ENCODE peak calls at places on chromosome 7, in nine cellular contexts. One of them, this sample, is unnamed.

GRCh38 chr7:121027761-121028681 is 39.5 kb downstream of the CPED1 start:
- DNase-seq in MM.1S: no peak
- DNase-seq in stomach: no peak
- DNase-seq in Panc1: no peak
- DNase-seq in CD14-positive monocyte: no peak
- DNase-seq in lower leg skin: no peak
- DNase-seq in K562: no peak
- DNase-seq in psoas muscle: no peak
- DNase-seq in lower lobe of right lung: no peak
- DNase-seq in this sample: no peak

GRCh38 chr7:22572292-22572691 is 72.3 kb upstream of the STEAP1B start:
- DNase-seq in MM.1S: no peak
- DNase-seq in stomach: no peak
- DNase-seq in Panc1: no peak
- DNase-seq in CD14-positive monocyte: no peak
- DNase-seq in lower leg skin: peak
- DNase-seq in K562: no peak
- DNase-seq in psoas muscle: no peak
- DNase-seq in lower lobe of right lung: no peak
- DNase-seq in this sample: peak

GRCh38 chr7:116802144-116802747 is 60.1 kb upstream of the CAPZA2 start:
- DNase-seq in MM.1S: no peak
- DNase-seq in stomach: no peak
- DNase-seq in Panc1: no peak
- DNase-seq in CD14-positive monocyte: no peak
- DNase-seq in lower leg skin: no peak
- DNase-seq in K562: no peak
- DNase-seq in psoas muscle: no peak
- DNase-seq in lower lobe of right lung: no peak
- DNase-seq in this sample: no peak

GRCh38 chr7:38478404-38478803 is 152.8 kb downstream of the AMPH start:
- DNase-seq in MM.1S: no peak
- DNase-seq in stomach: no peak
- DNase-seq in Panc1: peak
- DNase-seq in CD14-positive monocyte: no peak
- DNase-seq in lower leg skin: no peak
- DNase-seq in K562: no peak
- DNase-seq in psoas muscle: no peak
- DNase-seq in lower lobe of right lung: no peak
- DNase-seq in this sample: no peak

GRCh38 chr7:33745934-33746333 is 159.4 kb upstream of the BMPER start:
- DNase-seq in MM.1S: no peak
- DNase-seq in stomach: no peak
- DNase-seq in Panc1: no peak
- DNase-seq in CD14-positive monocyte: no peak
- DNase-seq in lower leg skin: no peak
- DNase-seq in K562: no peak
- DNase-seq in psoas muscle: no peak
- DNase-seq in lower lobe of right lung: no peak
- DNase-seq in this sample: no peak

GRCh38 chr7:139526578-139527544 is 3.4 kb downstream of the CLEC2L start:
- DNase-seq in MM.1S: no peak
- DNase-seq in stomach: no peak
- DNase-seq in Panc1: no peak
- DNase-seq in CD14-positive monocyte: no peak
- DNase-seq in lower leg skin: no peak
- DNase-seq in K562: no peak
- DNase-seq in psoas muscle: no peak
- DNase-seq in lower lobe of right lung: no peak
- DNase-seq in this sample: no peak

GRCh38 chr7:155962191-155962967 is 150.1 kb upstream of the SHH start:
- DNase-seq in MM.1S: no peak
- DNase-seq in stomach: peak
- DNase-seq in Panc1: no peak
- DNase-seq in CD14-positive monocyte: no peak
- DNase-seq in lower leg skin: peak
- DNase-seq in K562: no peak
- DNase-seq in psoas muscle: no peak
- DNase-seq in lower lobe of right lung: no peak
- DNase-seq in this sample: peak

GRCh38 chr7:116864084-116864483 is 1.7 kb downstream of the CAPZA2 start:
- DNase-seq in MM.1S: no peak
- DNase-seq in stomach: no peak
- DNase-seq in Panc1: no peak
- DNase-seq in CD14-positive monocyte: no peak
- DNase-seq in lower leg skin: no peak
- DNase-seq in K562: no peak
- DNase-seq in psoas muscle: no peak
- DNase-seq in lower lobe of right lung: no peak
- DNase-seq in this sample: no peak

GRCh38 chr7:31069880-31070555 is 17.9 kb downstream of the ADCYAP1R1 start:
- DNase-seq in MM.1S: no peak
- DNase-seq in stomach: no peak
- DNase-seq in Panc1: no peak
- DNase-seq in CD14-positive monocyte: no peak
- DNase-seq in lower leg skin: no peak
- DNase-seq in K562: no peak
- DNase-seq in psoas muscle: peak
- DNase-seq in lower lobe of right lung: no peak
- DNase-seq in this sample: no peak

GRCh38 chr7:129238546-129238945 is 13.7 kb downstream of the AHCYL2 start:
- DNase-seq in MM.1S: peak
- DNase-seq in stomach: no peak
- DNase-seq in Panc1: no peak
- DNase-seq in CD14-positive monocyte: no peak
- DNase-seq in lower leg skin: no peak
- DNase-seq in K562: no peak
- DNase-seq in psoas muscle: peak
- DNase-seq in lower lobe of right lung: no peak
- DNase-seq in this sample: no peak

GRCh38 chr7:37930226-37930948 is 9.9 kb downstream of the EPDR1 start:
- DNase-seq in MM.1S: no peak
- DNase-seq in stomach: no peak
- DNase-seq in Panc1: no peak
- DNase-seq in CD14-positive monocyte: no peak
- DNase-seq in lower leg skin: no peak
- DNase-seq in K562: no peak
- DNase-seq in psoas muscle: no peak
- DNase-seq in lower lobe of right lung: no peak
- DNase-seq in this sample: no peak

GRCh38 chr7:68411742-68412141 is 1186.5 kb upstream of the AUTS2 start:
- DNase-seq in MM.1S: no peak
- DNase-seq in stomach: no peak
- DNase-seq in Panc1: no peak
- DNase-seq in CD14-positive monocyte: no peak
- DNase-seq in lower leg skin: no peak
- DNase-seq in K562: no peak
- DNase-seq in psoas muscle: no peak
- DNase-seq in lower lobe of right lung: no peak
- DNase-seq in this sample: no peak

GRCh38 chr7:76071316-76072242 is 23.7 kb downstream of the MDH2 start:
- DNase-seq in MM.1S: no peak
- DNase-seq in stomach: no peak
- DNase-seq in Panc1: no peak
- DNase-seq in CD14-positive monocyte: no peak
- DNase-seq in lower leg skin: no peak
- DNase-seq in K562: no peak
- DNase-seq in psoas muscle: no peak
- DNase-seq in lower lobe of right lung: no peak
- DNase-seq in this sample: no peak

GRCh38 chr7:141053626-141054025 is 20.2 kb upstream of the TMEM178B start:
- DNase-seq in MM.1S: no peak
- DNase-seq in stomach: no peak
- DNase-seq in Panc1: no peak
- DNase-seq in CD14-positive monocyte: no peak
- DNase-seq in lower leg skin: no peak
- DNase-seq in K562: no peak
- DNase-seq in psoas muscle: no peak
- DNase-seq in lower lobe of right lung: no peak
- DNase-seq in this sample: no peak

GRCh38 chr7:13130321-13130720 is 442.9 kb downstream of the ARL4A start:
- DNase-seq in MM.1S: no peak
- DNase-seq in stomach: no peak
- DNase-seq in Panc1: no peak
- DNase-seq in CD14-positive monocyte: no peak
- DNase-seq in lower leg skin: no peak
- DNase-seq in K562: no peak
- DNase-seq in psoas muscle: no peak
- DNase-seq in lower lobe of right lung: no peak
- DNase-seq in this sample: no peak

GRCh38 chr7:16484453-16485158 is 19.1 kb upstream of the SOSTDC1 start:
- DNase-seq in MM.1S: no peak
- DNase-seq in stomach: no peak
- DNase-seq in Panc1: peak
- DNase-seq in CD14-positive monocyte: no peak
- DNase-seq in lower leg skin: no peak
- DNase-seq in K562: no peak
- DNase-seq in psoas muscle: no peak
- DNase-seq in lower lobe of right lung: no peak
- DNase-seq in this sample: no peak

DNA sequence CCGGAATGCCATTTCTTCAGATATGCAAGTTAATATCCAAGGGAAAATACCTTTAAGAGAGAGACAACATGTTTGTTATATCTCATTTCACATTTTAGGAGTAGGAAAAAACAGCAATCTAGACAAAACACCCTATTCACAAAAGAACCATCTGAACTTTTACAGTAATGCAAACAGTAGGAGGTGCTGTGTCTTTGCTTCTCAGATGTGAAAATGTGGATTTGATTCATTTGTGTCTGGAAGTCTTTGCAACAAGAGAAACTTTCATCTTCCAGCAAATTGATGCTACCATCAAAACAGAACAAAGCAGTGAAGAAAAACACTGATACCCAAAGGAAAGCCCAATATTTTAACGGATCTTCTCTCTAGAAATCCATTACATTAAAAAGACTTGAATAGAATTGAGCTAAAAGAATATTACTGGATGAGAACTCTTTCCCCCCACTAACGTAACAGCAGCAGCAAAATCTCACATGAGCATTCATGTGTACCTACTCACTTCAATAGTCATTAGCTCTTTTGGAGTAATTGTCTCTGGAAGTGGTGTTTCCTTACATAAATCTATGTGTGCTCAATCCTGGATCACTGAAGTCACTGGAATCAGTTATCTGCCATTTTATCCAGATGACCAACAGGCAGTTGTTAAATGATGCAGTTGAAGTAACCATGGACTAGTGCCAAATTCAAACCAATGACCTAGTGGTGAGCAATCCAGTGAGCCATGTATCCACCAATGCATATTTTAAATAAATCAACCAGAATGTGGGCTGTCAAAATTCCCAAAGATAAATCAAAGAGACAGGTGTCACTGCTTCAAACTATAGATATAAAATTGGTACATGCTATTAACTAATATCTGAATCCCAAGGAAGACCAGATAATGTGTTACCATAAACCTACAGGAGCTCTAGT is 1.8 kb downstream of the SEMA3C start:
- DNase-seq in MM.1S: no peak
- DNase-seq in stomach: no peak
- DNase-seq in Panc1: peak
- DNase-seq in CD14-positive monocyte: no peak
- DNase-seq in lower leg skin: no peak
- DNase-seq in K562: no peak
- DNase-seq in psoas muscle: no peak
- DNase-seq in lower lobe of right lung: no peak
- DNase-seq in this sample: no peak
- TF ChIP-seq CTCF in MM.1S: peak
- TF ChIP-seq CTCF in stomach: peak
- TF ChIP-seq CTCF in Panc1: peak
- TF ChIP-seq CTCF in CD14-positive monocyte: peak
- TF ChIP-seq CTCF in lower leg skin: no peak
- TF ChIP-seq CTCF in K562: peak
- TF ChIP-seq CTCF in psoas muscle: peak
- TF ChIP-seq CTCF in lower lobe of right lung: peak
- TF ChIP-seq CTCF in this sample: no peak

GRCh38 chr7:133741078-133741477 is 386.1 kb upstream of the LRGUK start:
- DNase-seq in MM.1S: no peak
- DNase-seq in stomach: no peak
- DNase-seq in Panc1: no peak
- DNase-seq in CD14-positive monocyte: no peak
- DNase-seq in lower leg skin: no peak
- DNase-seq in K562: no peak
- DNase-seq in psoas muscle: no peak
- DNase-seq in lower lobe of right lung: no peak
- DNase-seq in this sample: no peak
- TF ChIP-seq CTCF in MM.1S: no peak
- TF ChIP-seq CTCF in stomach: no peak
- TF ChIP-seq CTCF in Panc1: no peak
- TF ChIP-seq CTCF in CD14-positive monocyte: no peak
- TF ChIP-seq CTCF in lower leg skin: no peak
- TF ChIP-seq CTCF in K562: no peak
- TF ChIP-seq CTCF in psoas muscle: no peak
- TF ChIP-seq CTCF in lower lobe of right lung: no peak
- TF ChIP-seq CTCF in this sample: no peak

DNA sequence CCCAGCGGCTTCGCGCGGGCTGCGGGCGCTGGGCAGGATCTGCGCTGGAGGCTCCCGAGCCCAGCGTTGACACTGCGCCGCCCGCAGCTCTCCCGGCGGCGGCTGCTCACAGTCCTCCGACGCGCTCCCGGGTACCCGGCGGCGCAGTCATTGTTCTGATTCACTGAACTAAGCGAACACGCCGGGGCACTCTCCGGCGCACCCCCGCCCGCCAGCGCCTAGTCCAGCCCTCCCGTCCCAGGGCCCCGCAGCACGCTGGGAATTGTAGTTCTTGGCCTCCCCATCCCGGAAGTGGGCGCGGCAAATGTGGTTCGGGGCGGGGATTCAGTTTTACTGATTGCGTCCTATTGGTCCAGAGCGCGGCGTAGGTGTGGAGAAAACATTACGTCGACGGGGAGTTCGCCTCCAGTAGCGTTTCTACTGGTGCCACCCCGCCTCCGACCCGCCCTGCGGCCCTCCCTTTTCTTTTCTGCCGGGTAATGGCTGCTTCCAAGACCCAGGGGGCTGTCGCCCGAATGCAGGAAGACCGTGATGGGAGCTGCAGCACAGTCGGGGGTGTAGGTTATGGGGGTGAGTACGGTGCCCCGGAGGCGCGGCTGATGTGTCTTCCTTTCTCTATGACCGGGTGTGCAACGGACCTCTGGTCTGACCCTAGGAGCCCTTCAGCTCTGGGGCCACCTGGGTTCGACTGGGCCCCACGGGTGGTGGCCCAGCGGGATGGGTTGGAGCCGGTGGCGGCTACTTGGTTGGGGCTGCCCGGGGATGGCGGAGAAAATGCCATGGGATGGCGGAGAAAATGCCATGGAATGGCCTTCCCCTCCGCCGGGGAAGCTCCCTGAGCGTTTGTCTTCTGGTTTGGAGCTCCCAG is at the start of the genes DOCK4 and ZNF277:
- DNase-seq in MM.1S: peak
- DNase-seq in stomach: peak
- DNase-seq in Panc1: peak
- DNase-seq in CD14-positive monocyte: peak
- DNase-seq in lower leg skin: peak
- DNase-seq in K562: peak
- DNase-seq in psoas muscle: peak
- DNase-seq in lower lobe of right lung: peak
- DNase-seq in this sample: peak
- TF ChIP-seq CTCF in MM.1S: no peak
- TF ChIP-seq CTCF in stomach: no peak
- TF ChIP-seq CTCF in Panc1: no peak
- TF ChIP-seq CTCF in CD14-positive monocyte: no peak
- TF ChIP-seq CTCF in lower leg skin: no peak
- TF ChIP-seq CTCF in K562: no peak
- TF ChIP-seq CTCF in psoas muscle: no peak
- TF ChIP-seq CTCF in lower lobe of right lung: no peak
- TF ChIP-seq CTCF in this sample: no peak

GRCh38 chr7:5477723-5478531 is 54.3 kb upstream of the TNRC18 start:
- DNase-seq in MM.1S: no peak
- DNase-seq in stomach: no peak
- DNase-seq in Panc1: no peak
- DNase-seq in CD14-positive monocyte: no peak
- DNase-seq in lower leg skin: no peak
- DNase-seq in K562: no peak
- DNase-seq in psoas muscle: peak
- DNase-seq in lower lobe of right lung: peak
- DNase-seq in this sample: no peak
- TF ChIP-seq CTCF in MM.1S: no peak
- TF ChIP-seq CTCF in stomach: no peak
- TF ChIP-seq CTCF in Panc1: no peak
- TF ChIP-seq CTCF in CD14-positive monocyte: peak
- TF ChIP-seq CTCF in lower leg skin: no peak
- TF ChIP-seq CTCF in K562: peak
- TF ChIP-seq CTCF in psoas muscle: peak
- TF ChIP-seq CTCF in lower lobe of right lung: no peak
- TF ChIP-seq CTCF in this sample: no peak